ENCODE peak calls at places on chromosome 2, in six cellular contexts. One of them, this sample, is unnamed.

GRCh38 chr2:157897106-157897971 is 21.2 kb upstream of the ACVR1 start:
- DNase-seq in brain pericyte: no peak
- DNase-seq in A549: no peak
- DNase-seq in NCI-H774: no peak
- DNase-seq in M059J: no peak
- DNase-seq in AML-193: no peak
- DNase-seq in this sample: no peak

GRCh38 chr2:12416600-12416999 is 300.1 kb upstream of the TRIB2 start:
- DNase-seq in brain pericyte: no peak
- DNase-seq in A549: no peak
- DNase-seq in NCI-H774: no peak
- DNase-seq in M059J: peak
- DNase-seq in AML-193: peak
- DNase-seq in this sample: peak

GRCh38 chr2:85772019-85772745 is 18.4 kb downstream of the ATOH8 start:
- DNase-seq in brain pericyte: peak
- DNase-seq in A549: peak
- DNase-seq in NCI-H774: peak
- DNase-seq in M059J: peak
- DNase-seq in AML-193: no peak
- DNase-seq in this sample: peak

GRCh38 chr2:159925975-159926374 is 128.0 kb upstream of the CD302 start:
- DNase-seq in brain pericyte: no peak
- DNase-seq in A549: no peak
- DNase-seq in NCI-H774: no peak
- DNase-seq in M059J: no peak
- DNase-seq in AML-193: no peak
- DNase-seq in this sample: no peak

GRCh38 chr2:46336560-46336959 is 39.4 kb downstream of the EPAS1 start:
- DNase-seq in brain pericyte: no peak
- DNase-seq in A549: no peak
- DNase-seq in NCI-H774: no peak
- DNase-seq in M059J: peak
- DNase-seq in AML-193: no peak
- DNase-seq in this sample: no peak

GRCh38 chr2:61014805-61015204 is 2.7 kb upstream of the PEX13 start:
- DNase-seq in brain pericyte: no peak
- DNase-seq in A549: no peak
- DNase-seq in NCI-H774: no peak
- DNase-seq in M059J: peak
- DNase-seq in AML-193: no peak
- DNase-seq in this sample: no peak

GRCh38 chr2:237591379-237591881 is 896 bp upstream of the RAB17 start:
- DNase-seq in brain pericyte: no peak
- DNase-seq in A549: no peak
- DNase-seq in NCI-H774: no peak
- DNase-seq in M059J: no peak
- DNase-seq in AML-193: no peak
- DNase-seq in this sample: no peak

GRCh38 chr2:10305254-10305635 is 2.5 kb downstream of the HPCAL1 start:
- DNase-seq in brain pericyte: no peak
- DNase-seq in A549: no peak
- DNase-seq in NCI-H774: no peak
- DNase-seq in M059J: peak
- DNase-seq in AML-193: no peak
- DNase-seq in this sample: no peak

GRCh38 chr2:158099716-158100115 is 2.0 kb upstream of the UPP2 start:
- DNase-seq in brain pericyte: no peak
- DNase-seq in A549: no peak
- DNase-seq in NCI-H774: no peak
- DNase-seq in M059J: peak
- DNase-seq in AML-193: no peak
- DNase-seq in this sample: no peak

GRCh38 chr2:98533547-98533946 is 74.8 kb downstream of the COA5 start:
- DNase-seq in brain pericyte: no peak
- DNase-seq in A549: no peak
- DNase-seq in NCI-H774: no peak
- DNase-seq in M059J: no peak
- DNase-seq in AML-193: no peak
- DNase-seq in this sample: no peak

GRCh38 chr2:219533930-219534661 is 9.5 kb downstream of the CHPF start:
- DNase-seq in brain pericyte: no peak
- DNase-seq in A549: no peak
- DNase-seq in NCI-H774: no peak
- DNase-seq in M059J: no peak
- DNase-seq in AML-193: no peak
- DNase-seq in this sample: no peak

GRCh38 chr2:120626566-120626965 is 109.1 kb upstream of the GLI2 start:
- DNase-seq in brain pericyte: no peak
- DNase-seq in A549: no peak
- DNase-seq in NCI-H774: no peak
- DNase-seq in M059J: no peak
- DNase-seq in AML-193: no peak
- DNase-seq in this sample: no peak

GRCh38 chr2:192278701-192279100 is 84.0 kb upstream of the TMEFF2 start:
- DNase-seq in brain pericyte: no peak
- DNase-seq in A549: no peak
- DNase-seq in NCI-H774: no peak
- DNase-seq in M059J: no peak
- DNase-seq in AML-193: no peak
- DNase-seq in this sample: no peak

GRCh38 chr2:240960963-240961876 is 37.2 kb upstream of the SNED1 start:
- DNase-seq in brain pericyte: peak
- DNase-seq in A549: no peak
- DNase-seq in NCI-H774: no peak
- DNase-seq in M059J: no peak
- DNase-seq in AML-193: peak
- DNase-seq in this sample: no peak

GRCh38 chr2:241538838-241539615 is 19.5 kb upstream of the BOK start:
- DNase-seq in brain pericyte: no peak
- DNase-seq in A549: no peak
- DNase-seq in NCI-H774: no peak
- DNase-seq in M059J: no peak
- DNase-seq in AML-193: no peak
- DNase-seq in this sample: no peak

GRCh38 chr2:234823877-234824376 is 127.9 kb upstream of the SH3BP4 start:
- DNase-seq in brain pericyte: peak
- DNase-seq in A549: peak
- DNase-seq in NCI-H774: no peak
- DNase-seq in M059J: peak
- DNase-seq in AML-193: no peak
- DNase-seq in this sample: peak

GRCh38 chr2:40434638-40435296 is 17.1 kb downstream of the SLC8A1 start:
- DNase-seq in brain pericyte: no peak
- DNase-seq in A549: peak
- DNase-seq in NCI-H774: no peak
- DNase-seq in M059J: peak
- DNase-seq in AML-193: no peak
- DNase-seq in this sample: peak

GRCh38 chr2:160224060-160224459 is 24.0 kb upstream of the ITGB6 start:
- DNase-seq in brain pericyte: no peak
- DNase-seq in A549: peak
- DNase-seq in NCI-H774: no peak
- DNase-seq in M059J: peak
- DNase-seq in AML-193: no peak
- DNase-seq in this sample: no peak

GRCh38 chr2:48194641-48195040 is 288.3 kb upstream of the FBXO11 start:
- DNase-seq in brain pericyte: no peak
- DNase-seq in A549: no peak
- DNase-seq in NCI-H774: no peak
- DNase-seq in M059J: no peak
- DNase-seq in AML-193: no peak
- DNase-seq in this sample: no peak

GRCh38 chr2:8595428-8595805 is 86.4 kb upstream of the ID2 start:
- DNase-seq in brain pericyte: no peak
- DNase-seq in A549: no peak
- DNase-seq in NCI-H774: no peak
- DNase-seq in M059J: no peak
- DNase-seq in AML-193: no peak
- DNase-seq in this sample: no peak

GRCh38 chr2:49044680-49045079 is 109.6 kb downstream of the FSHR start:
- DNase-seq in brain pericyte: no peak
- DNase-seq in A549: no peak
- DNase-seq in NCI-H774: peak
- DNase-seq in M059J: peak
- DNase-seq in AML-193: no peak
- DNase-seq in this sample: no peak

GRCh38 chr2:232420463-232421188 is 14.0 kb downstream of the ALPG start:
- DNase-seq in brain pericyte: no peak
- DNase-seq in A549: peak
- DNase-seq in NCI-H774: peak
- DNase-seq in M059J: no peak
- DNase-seq in AML-193: no peak
- DNase-seq in this sample: no peak

GRCh38 chr2:240820607-240821428 is 799 bp upstream of the KIF1A start:
- DNase-seq in brain pericyte: no peak
- DNase-seq in A549: peak
- DNase-seq in NCI-H774: peak
- DNase-seq in M059J: no peak
- DNase-seq in AML-193: no peak
- DNase-seq in this sample: no peak

GRCh38 chr2:27721884-27722485 is 49.5 kb upstream of the MRPL33 start:
- DNase-seq in brain pericyte: no peak
- DNase-seq in A549: no peak
- DNase-seq in NCI-H774: no peak
- DNase-seq in M059J: peak
- DNase-seq in AML-193: no peak
- DNase-seq in this sample: no peak

GRCh38 chr2:61911510-61911909 is 6.0 kb downstream of the COMMD1 start:
- DNase-seq in brain pericyte: no peak
- DNase-seq in A549: no peak
- DNase-seq in NCI-H774: no peak
- DNase-seq in M059J: no peak
- DNase-seq in AML-193: peak
- DNase-seq in this sample: no peak

GRCh38 chr2:19059076-19059475 is 299.3 kb downstream of the OSR1 start:
- DNase-seq in brain pericyte: no peak
- DNase-seq in A549: no peak
- DNase-seq in NCI-H774: no peak
- DNase-seq in M059J: peak
- DNase-seq in AML-193: no peak
- DNase-seq in this sample: no peak

GRCh38 chr2:225842939-225843338 is 443.4 kb downstream of the NYAP2 start:
- DNase-seq in brain pericyte: no peak
- DNase-seq in A549: no peak
- DNase-seq in NCI-H774: no peak
- DNase-seq in M059J: peak
- DNase-seq in AML-193: no peak
- DNase-seq in this sample: no peak

GRCh38 chr2:193584001-193584400 is 1389.3 kb upstream of the TMEFF2 start:
- DNase-seq in brain pericyte: no peak
- DNase-seq in A549: no peak
- DNase-seq in NCI-H774: no peak
- DNase-seq in M059J: peak
- DNase-seq in AML-193: peak
- DNase-seq in this sample: no peak

GRCh38 chr2:7037340-7038333 is 120.4 kb downstream of the RNF144A start:
- DNase-seq in brain pericyte: peak
- DNase-seq in A549: peak
- DNase-seq in NCI-H774: peak
- DNase-seq in M059J: peak
- DNase-seq in AML-193: peak
- DNase-seq in this sample: no peak

GRCh38 chr2:128808462-128809255 is 490.0 kb upstream of the HS6ST1 start:
- DNase-seq in brain pericyte: no peak
- DNase-seq in A549: no peak
- DNase-seq in NCI-H774: no peak
- DNase-seq in M059J: peak
- DNase-seq in AML-193: no peak
- DNase-seq in this sample: no peak

GRCh38 chr2:199463000-199463692 is 5.4 kb upstream of the SATB2 start:
- DNase-seq in brain pericyte: no peak
- DNase-seq in A549: peak
- DNase-seq in NCI-H774: no peak
- DNase-seq in M059J: peak
- DNase-seq in AML-193: no peak
- DNase-seq in this sample: no peak

GRCh38 chr2:56806924-56807323 is 623.1 kb downstream of the CCDC85A start:
- DNase-seq in brain pericyte: no peak
- DNase-seq in A549: no peak
- DNase-seq in NCI-H774: no peak
- DNase-seq in M059J: peak
- DNase-seq in AML-193: no peak
- DNase-seq in this sample: no peak

GRCh38 chr2:241410739-241411176 is 54.7 kb downstream of the FARP2 start:
- DNase-seq in brain pericyte: peak
- DNase-seq in A549: no peak
- DNase-seq in NCI-H774: no peak
- DNase-seq in M059J: peak
- DNase-seq in AML-193: no peak
- DNase-seq in this sample: no peak

GRCh38 chr2:127891806-127892205 is 6.0 kb upstream of the AMMECR1L start:
- DNase-seq in brain pericyte: no peak
- DNase-seq in A549: no peak
- DNase-seq in NCI-H774: no peak
- DNase-seq in M059J: peak
- DNase-seq in AML-193: no peak
- DNase-seq in this sample: no peak

GRCh38 chr2:157302492-157303099 is 23.0 kb downstream of the ERMN start:
- DNase-seq in brain pericyte: no peak
- DNase-seq in A549: peak
- DNase-seq in NCI-H774: peak
- DNase-seq in M059J: peak
- DNase-seq in AML-193: peak
- DNase-seq in this sample: no peak

GRCh38 chr2:150480241-150480640 is 7.2 kb downstream of the RND3 start:
- DNase-seq in brain pericyte: no peak
- DNase-seq in A549: no peak
- DNase-seq in NCI-H774: no peak
- DNase-seq in M059J: peak
- DNase-seq in AML-193: no peak
- DNase-seq in this sample: no peak

GRCh38 chr2:41879367-41879871 is 168.4 kb upstream of the PKDCC start:
- DNase-seq in brain pericyte: no peak
- DNase-seq in A549: no peak
- DNase-seq in NCI-H774: peak
- DNase-seq in M059J: peak
- DNase-seq in AML-193: no peak
- DNase-seq in this sample: no peak

GRCh38 chr2:234463626-234464290 is 33.1 kb downstream of the ARL4C start:
- DNase-seq in brain pericyte: no peak
- DNase-seq in A549: peak
- DNase-seq in NCI-H774: peak
- DNase-seq in M059J: peak
- DNase-seq in AML-193: no peak
- DNase-seq in this sample: no peak

GRCh38 chr2:221572821-221573429 is 821 bp upstream of the EPHA4 start:
- DNase-seq in brain pericyte: no peak
- DNase-seq in A549: peak
- DNase-seq in NCI-H774: peak
- DNase-seq in M059J: peak
- DNase-seq in AML-193: no peak
- DNase-seq in this sample: no peak

This sample was measured in HS-27A.